ENCODE peak calls at places on chromosomes 16 and 17, in six cellular contexts. E is HCT116, W is Panc1, L is K562, X is HepG2, K is GM23338. M is an unnamed sample.

GRCh38 chr17:44334315-44335181 is 9.9 kb upstream of the SLC25A39 start:
- DNase-seq in E (no peak), W (no peak), L (no peak), X (no peak), K (no peak), M (no peak)

GRCh38 chr17:59845595-59846390 is 47.0 kb downstream of the TUBD1 start:
- DNase-seq in E (peak), W (peak), L (peak), X (peak), K (peak), M (no peak)

GRCh38 chr17:74201250-74201649 is 2.2 kb upstream of the RPL38 start:
- DNase-seq in E (no peak), W (no peak), L (no peak), X (no peak), K (no peak), M (no peak)

GRCh38 chr16:11893571-11893970 is 22.2 kb downstream of the GSPT1 start:
- DNase-seq in E (no peak), W (no peak), L (no peak), X (no peak), K (no peak), M (no peak)

GRCh38 chr16:80968386-80969113 is 38.1 kb downstream of the CMC2 start:
- DNase-seq in E (no peak), W (no peak), L (no peak), X (no peak), K (no peak), M (no peak)

GRCh38 chr16:57970971-57971370 is at the start of gene CNGB1:
- DNase-seq in E (no peak), W (no peak), L (no peak), X (no peak), K (no peak), M (no peak)

GRCh38 chr16:11407047-11407982 is 62.1 kb downstream of the RMI2 start:
- DNase-seq in E (peak), W (peak), L (peak), X (peak), K (peak), M (no peak)

GRCh38 chr17:83145358-83145738 is 65.9 kb downstream of the METRNL start:
- DNase-seq in E (no peak), W (no peak), L (no peak), X (no peak), K (no peak), M (no peak)

GRCh38 chr17:57369509-57369945 is 113.2 kb downstream of the MSI2 start:
- DNase-seq in E (no peak), W (no peak), L (no peak), X (peak), K (no peak), M (no peak)

GRCh38 chr16:5228369-5228768 is 130.8 kb upstream of the EEF2KMT start:
- DNase-seq in E (no peak), W (no peak), L (no peak), X (no peak), K (peak), M (no peak)

GRCh38 chr17:3750926-3751325 is 27.2 kb downstream of the HASPIN start:
- DNase-seq in E (no peak), W (no peak), L (no peak), X (no peak), K (no peak), M (no peak)

GRCh38 chr16:20916927-20917326 is 16.4 kb downstream of the LYRM1 start:
- DNase-seq in E (no peak), W (no peak), L (no peak), X (no peak), K (no peak), M (peak)

GRCh38 chr17:39294060-39294459 is 68.3 kb upstream of the STAC2 start:
- DNase-seq in E (no peak), W (no peak), L (no peak), X (no peak), K (no peak), M (no peak)

GRCh38 chr17:65139045-65139764 is 2.0 kb downstream of the RGS9 start:
- DNase-seq in E (no peak), W (no peak), L (no peak), X (no peak), K (no peak), M (no peak)

GRCh38 chr17:39461113-39461910 is at the start of gene CDK12:
- DNase-seq in E (peak), W (peak), L (peak), X (peak), K (peak), M (peak)

GRCh38 chr16:84883301-84883700 is 63.5 kb downstream of the CRISPLD2 start:
- DNase-seq in E (no peak), W (no peak), L (no peak), X (no peak), K (no peak), M (no peak)

GRCh38 chr17:56834380-56835258 is 668 bp downstream of the DGKE start:
- DNase-seq in E (no peak), W (no peak), L (peak), X (peak), K (peak), M (peak)

GRCh38 chr17:58005031-58005727 is 1.9 kb downstream of the SRSF1 start:
- DNase-seq in E (no peak), W (no peak), L (peak), X (no peak), K (no peak), M (peak)

GRCh38 chr17:4950757-4951204 is at the start of gene ENO3:
- DNase-seq in E (no peak), W (no peak), L (no peak), X (peak), K (peak), M (no peak)

GRCh38 chr17:62706598-62707424 is 79.3 kb downstream of the MRC2 start:
- DNase-seq in E (no peak), W (no peak), L (no peak), X (no peak), K (no peak), M (no peak)

GRCh38 chr16:67477960-67478554 is 2.9 kb downstream of the ATP6V0D1 start:
- DNase-seq in E (no peak), W (no peak), L (no peak), X (peak), K (no peak), M (no peak)

GRCh38 chr17:5492970-5493369 is 6.6 kb downstream of the MIS12 start:
- DNase-seq in E (no peak), W (no peak), L (no peak), X (no peak), K (no peak), M (no peak)

GRCh38 chr16:47861999-47862398 is 293.8 kb downstream of the ABCC12 start:
- DNase-seq in E (no peak), W (no peak), L (no peak), X (no peak), K (no peak), M (no peak)

GRCh38 chr17:39001703-39002637 is 34.8 kb upstream of the FBXO47 start:
- DNase-seq in E (no peak), W (no peak), L (peak), X (no peak), K (peak), M (peak)

GRCh38 chr16:77236063-77236511 is 36.9 kb downstream of the SYCE1L start:
- DNase-seq in E (no peak), W (peak), L (peak), X (peak), K (peak), M (peak)

DNA sequence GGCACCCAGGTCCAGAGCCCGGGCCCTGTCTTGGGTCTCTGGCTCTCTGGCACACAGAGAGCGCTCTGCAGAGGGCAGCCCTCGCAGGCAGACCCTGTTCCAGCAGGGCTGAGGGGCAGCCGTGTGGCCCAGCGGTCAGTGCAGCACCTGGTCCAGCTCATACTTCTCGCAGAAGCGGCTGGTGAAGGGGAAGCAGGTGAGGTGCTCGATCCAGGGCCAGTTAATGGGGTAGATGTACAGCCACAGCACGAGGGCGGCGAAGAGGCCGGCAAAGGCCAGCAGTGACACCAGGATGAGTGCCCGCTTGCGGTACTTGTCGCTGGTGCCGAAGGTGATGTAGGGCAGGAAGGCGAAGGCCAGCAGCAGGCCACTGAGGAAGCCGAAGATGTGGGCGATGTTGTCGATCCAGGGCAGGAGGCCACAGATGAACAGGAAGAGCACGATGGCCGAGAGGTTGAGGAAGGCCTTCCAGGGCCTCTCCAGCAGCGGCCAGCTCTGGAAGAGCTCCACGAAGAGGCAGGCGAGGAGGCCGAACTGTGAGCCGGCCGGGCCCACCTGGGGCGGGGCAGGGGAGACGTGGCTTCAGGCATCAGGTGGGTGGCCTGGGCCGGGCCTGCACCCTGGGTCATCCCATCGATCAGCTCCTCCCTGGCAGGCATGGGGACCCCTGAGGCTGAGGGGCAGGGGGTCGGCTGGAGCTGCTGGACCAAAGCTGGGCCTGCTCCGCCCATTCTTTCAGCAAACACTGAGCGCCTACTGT is 4.3 kb downstream of the AANAT start:
- DNase-seq in E (no peak), W (no peak), L (no peak), X (no peak), K (no peak), M (no peak)
- H3K27ac ChIP-seq in E (no peak), W (no peak), L (no peak), X (no peak), K (no peak), M (no peak)

GRCh38 chr17:80219013-80219776 is 938 bp downstream of the SGSH start:
- DNase-seq in E (peak), W (no peak), L (peak), X (peak), K (peak), M (peak)

GRCh38 chr17:80220709-80221215 is 535 bp downstream of the SLC26A11 start:
- DNase-seq in E (no peak), W (no peak), L (no peak), X (no peak), K (peak), M (no peak)

GRCh38 chr17:80218391-80218790 is 1.7 kb downstream of the SGSH start:
- DNase-seq in E (no peak), W (no peak), L (no peak), X (no peak), K (no peak), M (no peak)

GRCh38 chr17:80221401-80221800 is 1.2 kb downstream of the SLC26A11 start:
- DNase-seq in E (no peak), W (no peak), L (no peak), X (no peak), K (no peak), M (no peak)

DNA sequence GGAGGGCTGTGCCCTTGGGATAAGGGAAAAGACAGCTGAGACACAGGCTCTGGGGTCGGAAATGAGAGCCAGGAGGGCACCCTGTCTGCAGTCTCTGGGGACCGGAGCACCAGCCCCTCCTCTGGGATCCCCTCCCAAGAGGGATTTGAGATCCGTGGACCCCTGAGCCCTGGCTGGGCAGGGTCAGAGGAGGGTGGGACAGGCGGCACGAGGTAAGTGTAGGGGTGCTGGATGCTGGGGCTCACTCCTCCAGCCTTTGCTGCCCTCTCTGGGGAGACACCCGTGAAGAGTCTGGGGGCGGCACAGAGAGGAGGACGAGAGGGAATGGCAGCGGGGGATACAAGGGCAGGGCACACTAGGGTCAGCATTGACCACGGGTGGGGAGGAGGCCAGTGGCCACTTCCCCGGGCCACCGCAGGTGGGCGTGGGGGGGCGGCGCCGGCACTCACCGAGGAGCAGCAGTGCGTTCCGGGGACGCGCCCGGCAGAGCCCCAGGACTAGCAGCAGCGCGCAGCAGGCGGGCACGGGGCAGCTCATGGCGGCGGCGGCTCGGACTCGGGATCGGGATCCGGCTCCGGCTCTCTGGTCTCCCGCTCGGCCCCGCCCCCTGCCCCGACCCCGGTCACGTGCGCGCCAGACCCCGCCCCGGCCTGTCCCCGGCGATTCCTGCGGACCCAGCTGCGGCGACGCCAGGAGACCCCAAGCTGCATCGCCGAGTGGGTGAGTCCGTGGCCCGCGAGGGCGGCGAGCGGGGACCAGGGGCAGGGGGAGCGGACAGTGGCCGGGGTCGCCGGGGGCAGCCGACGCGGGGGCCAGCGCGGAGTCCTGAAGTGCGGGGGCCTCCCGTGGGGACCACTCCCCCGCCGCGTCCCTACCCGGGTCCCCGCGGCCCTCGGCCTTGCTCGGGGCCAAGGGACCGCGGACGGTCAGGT is at the start of the genes SGSH and SLC26A11:
- DNase-seq in E (peak), W (no peak), L (peak), X (peak), K (peak), M (no peak)
- TF ChIP-seq REST in E (no peak), W (no peak), L (no peak), X (no peak), K (no peak), M (no peak)

GRCh38 chr16:70665113-70665694 is 18.8 kb downstream of the IL34 start:
- DNase-seq in E (no peak), W (no peak), L (no peak), X (no peak), K (no peak), M (no peak)
- TF ChIP-seq POLR2AphosphoS5 in E (no peak), W (no peak), L (no peak), X (peak), K (no peak), M (no peak)

DNA sequence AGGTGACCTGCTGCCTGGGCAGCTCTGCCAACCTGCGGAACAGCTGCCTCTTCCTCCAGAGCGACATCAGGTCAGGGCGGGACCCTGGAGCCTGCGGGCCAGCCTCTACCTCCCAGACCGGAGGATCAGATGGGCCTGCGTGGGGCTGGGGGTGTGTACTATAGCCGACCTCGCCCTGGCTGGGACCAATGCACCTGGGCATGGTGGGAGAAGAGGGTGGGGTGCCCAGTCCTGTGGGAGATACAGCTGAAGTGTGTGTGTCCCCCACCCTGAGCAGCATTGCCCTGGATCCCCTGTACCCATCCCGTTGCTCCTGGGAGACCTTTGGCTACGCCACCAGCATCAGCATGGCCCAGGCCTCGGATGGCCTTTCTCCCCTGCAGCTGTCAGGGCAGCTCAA is 19.3 kb downstream of the CASKIN2 start:
- DNase-seq in E (no peak), W (no peak), L (no peak), X (no peak), K (no peak), M (no peak)
- H3K27ac ChIP-seq in E (no peak), W (no peak), L (no peak), X (no peak), K (no peak), M (no peak)

DNA sequence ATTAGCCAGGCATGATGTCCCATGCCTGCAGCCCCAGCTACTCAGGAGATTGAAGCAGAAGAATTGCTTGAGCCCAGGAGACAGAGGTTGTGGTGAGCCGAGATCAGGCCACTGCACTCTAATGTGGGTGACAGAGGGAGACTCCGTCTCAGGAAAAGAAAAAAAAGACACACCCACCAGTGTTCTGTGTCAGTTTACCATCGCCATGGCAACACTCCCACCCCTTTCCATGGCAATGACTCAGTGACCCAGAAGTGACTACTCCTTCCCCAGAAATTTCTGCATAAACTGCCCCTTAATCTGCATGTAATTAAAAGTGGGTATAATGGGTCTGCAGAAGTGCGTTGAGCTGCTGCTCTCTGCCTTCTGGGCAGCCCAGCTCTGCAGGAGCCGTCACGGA is 4.0 kb upstream of the ZC3H18 start:
- DNase-seq in E (peak), W (no peak), L (no peak), X (no peak), K (peak), M (no peak)
- TF ChIP-seq REST in E (no peak), W (no peak), L (no peak), X (no peak), K (no peak), M (no peak)

GRCh38 chr17:66790476-66791061 is 44.3 kb upstream of the CACNG5 start:
- DNase-seq in E (no peak), W (no peak), L (no peak), X (no peak), K (no peak), M (no peak)

GRCh38 chr17:66789093-66789492 is 45.8 kb upstream of the CACNG5 start:
- DNase-seq in E (no peak), W (no peak), L (no peak), X (no peak), K (no peak), M (no peak)

GRCh38 chr17:66789961-66790421 is 44.9 kb upstream of the CACNG5 start:
- DNase-seq in E (no peak), W (no peak), L (no peak), X (no peak), K (no peak), M (no peak)

GRCh38 chr17:66793810-66794209 is 41.1 kb upstream of the CACNG5 start:
- DNase-seq in E (no peak), W (no peak), L (no peak), X (no peak), K (no peak), M (no peak)

DNA sequence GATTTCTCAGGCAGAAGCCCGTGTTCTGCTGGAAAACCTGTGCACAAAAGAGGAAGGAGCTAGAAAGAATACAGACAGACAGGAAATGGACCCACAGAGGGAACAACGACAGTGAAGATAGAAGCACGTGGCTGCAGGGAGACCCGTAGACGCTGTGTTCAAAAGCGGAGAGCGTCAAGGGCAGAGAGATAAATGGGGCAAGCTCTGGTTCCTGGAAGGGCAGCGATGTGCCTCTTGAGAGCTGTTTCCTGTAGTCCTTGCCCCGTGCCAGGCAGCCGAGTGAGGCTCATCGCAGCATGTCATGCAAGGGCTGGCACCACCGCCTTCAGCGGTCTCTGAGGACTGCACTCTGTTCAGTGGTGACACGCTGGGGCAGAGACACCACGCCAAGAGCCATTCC is 43.6 kb upstream of the CACNG5 start:
- DNase-seq in E (no peak), W (no peak), L (no peak), X (no peak), K (no peak), M (peak)
- TF ChIP-seq POLR2AphosphoS5 in E (no peak), W (no peak), L (no peak), X (no peak), K (no peak), M (peak)

DNA sequence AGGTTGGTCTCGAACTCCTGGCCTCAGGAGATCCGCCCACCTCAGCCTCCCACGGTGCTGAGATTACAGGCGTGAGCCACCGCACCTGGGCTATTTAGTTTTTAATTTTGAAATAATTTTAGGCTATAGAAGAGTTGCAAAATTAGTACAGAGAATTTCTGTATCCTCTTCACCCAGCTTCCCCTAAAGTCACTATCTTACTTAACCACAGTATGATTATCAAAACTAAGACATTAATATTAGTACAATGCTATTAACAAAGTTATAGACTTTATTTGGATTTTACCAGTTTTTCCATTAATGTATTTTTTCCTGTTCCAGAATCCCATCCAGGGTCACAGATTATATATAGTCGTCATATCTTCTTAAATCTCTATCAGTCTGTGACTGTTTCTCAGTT is 62.6 kb downstream of the CLEC19A start:
- DNase-seq in E (no peak), W (no peak), L (no peak), X (no peak), K (no peak), M (no peak)
- H3K27ac ChIP-seq in E (no peak), W (no peak), L (no peak), X (no peak), K (peak), M (no peak)

GRCh38 chr17:73028311-73028755 is 64.2 kb downstream of the SLC39A11 start:
- DNase-seq in E (no peak), W (no peak), L (no peak), X (no peak), K (no peak), M (no peak)
- TF ChIP-seq REST in E (no peak), W (no peak), L (no peak), X (no peak), K (no peak), M (no peak)

DNA sequence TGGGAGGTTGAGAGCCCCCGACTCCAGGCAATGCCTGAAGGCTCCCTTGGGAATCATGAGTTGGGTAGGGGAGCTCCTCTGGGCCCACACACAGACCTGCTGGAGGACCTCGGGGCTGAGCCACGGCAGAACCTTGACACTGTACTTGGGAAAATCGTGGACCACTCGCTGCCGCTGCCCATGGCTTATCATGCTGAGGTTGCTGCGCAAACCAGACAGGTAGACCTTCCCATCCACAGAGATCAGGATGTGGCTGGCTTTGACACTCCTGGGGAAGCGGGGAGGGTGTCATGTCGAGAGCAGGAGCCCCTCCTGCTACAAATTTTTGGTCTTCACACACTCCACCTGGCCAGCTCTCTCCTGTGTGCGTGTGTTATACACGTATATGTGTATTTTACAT is 7.2 kb upstream of the LIMD2 start:
- DNase-seq in E (no peak), W (no peak), L (no peak), X (no peak), K (no peak), M (no peak)
- TF ChIP-seq POLR2AphosphoS5 in E (no peak), W (no peak), L (no peak), X (no peak), K (no peak), M (no peak)